ENCODE peak calls at places on chromosomes 6 and 20, in six cellular contexts. R, C, M, K, Y and J are unnamed samples.

GRCh38 chr6:56515081-56515905 is 127.4 kb downstream of the DST start:
- DNase-seq in M (no peak), K (no peak), R (peak), Y (no peak), C (no peak), J (peak)

GRCh38 chr6:113328886-113329381 is 528.2 kb upstream of the MARCKS start:
- DNase-seq in M (peak), R (no peak), K (peak), Y (no peak), C (no peak), J (no peak)

GRCh38 chr20:38999965-39000910 is 38.1 kb downstream of the DHX35 start:
- DNase-seq in K (no peak), Y (no peak), R (no peak), C (no peak), M (no peak), J (no peak)

GRCh38 chr6:112475083-112475482 is 128.0 kb downstream of the RFPL4B start:
- DNase-seq in M (peak), R (no peak), C (no peak), K (peak), Y (peak), J (no peak)

GRCh38 chr6:119360262-119360915 is 10.8 kb upstream of the MAN1A1 start:
- DNase-seq in R (no peak), M (no peak), Y (no peak), K (no peak), C (no peak), J (no peak)

GRCh38 chr6:132964101-132964867 is 149.9 kb downstream of the RPS12 start:
- DNase-seq in R (peak), M (peak), C (no peak), Y (peak), K (peak), J (no peak)

GRCh38 chr6:121548146-121548545 is 112.7 kb downstream of the GJA1 start:
- DNase-seq in R (no peak), K (peak), M (peak), C (no peak), Y (peak), J (no peak)

GRCh38 chr6:77447254-77447653 is 16.0 kb downstream of the HTR1B start:
- DNase-seq in K (peak), C (no peak), Y (peak), R (no peak), M (peak), J (no peak)

GRCh38 chr6:166825553-166826145 is 130.7 kb downstream of the RNASET2 start:
- DNase-seq in C (no peak), Y (peak), K (peak), R (no peak), M (no peak), J (no peak)

GRCh38 chr6:124190256-124190655 is 386.6 kb downstream of the NKAIN2 start:
- DNase-seq in K (no peak), M (no peak), C (no peak), R (no peak), Y (no peak), J (no peak)

GRCh38 chr6:41917528-41917927 is 3.4 kb downstream of the MED20 start:
- DNase-seq in R (no peak), M (peak), Y (peak), C (no peak), K (peak), J (no peak)

GRCh38 chr6:33623895-33624381 is 2.8 kb downstream of the ITPR3 start:
- DNase-seq in C (no peak), R (peak), M (no peak), Y (no peak), K (no peak), J (no peak)

GRCh38 chr20:5848711-5849505 is 98.7 kb downstream of the SHLD1 start:
- DNase-seq in R (no peak), M (peak), K (peak), Y (peak), C (no peak), J (no peak)

GRCh38 chr6:168035098-168035660 is 37.7 kb downstream of the KIF25 start:
- DNase-seq in M (peak), K (peak), C (no peak), R (peak), Y (peak), J (peak)

GRCh38 chr6:85675030-85675819 is 32.5 kb upstream of the SYNCRIP start:
- DNase-seq in K (peak), C (no peak), R (no peak), Y (peak), M (peak), J (no peak)

GRCh38 chr20:5171074-5171789 is 44.4 kb downstream of the CDS2 start:
- DNase-seq in Y (no peak), C (no peak), M (no peak), R (peak), K (peak), J (peak)